ENCODE peak calls at places on chromosomes 2 and 18, in five cellular contexts. M is GM12878, Y is HepG2, P is SK-N-SH, F is K562. G is an unnamed sample.

GRCh38 chr2:39737661-39738060 is 41.4 kb downstream of the THUMPD2 start:
- DNase-seq in P (no peak), F (no peak), M (no peak), Y (no peak), G (no peak)

GRCh38 chr2:16033032-16033293 is 92.6 kb downstream of the MYCN start:
- DNase-seq in F (no peak), P (no peak), M (no peak), Y (no peak), G (no peak)

GRCh38 chr18:811192-812122 is 585 bp downstream of the YES1 start:
- DNase-seq in M (no peak), F (no peak), Y (no peak), P (no peak), G (peak; percentile 20)

GRCh38 chr2:59249441-59250330 is 1008.6 kb upstream of the FANCL start:
- DNase-seq in F (no peak), P (no peak), Y (no peak), M (no peak), G (peak; percentile 18)

GRCh38 chr2:121520641-121520994 is 10.1 kb upstream of the RNU4ATAC start:
- DNase-seq in M (no peak), F (no peak), Y (no peak), P (no peak), G (no peak)

GRCh38 chr2:134943540-134943939 is 24.9 kb downstream of the CCNT2 start:
- DNase-seq in M (peak; percentile 9), P (no peak), Y (no peak), F (no peak), G (no peak)

GRCh38 chr2:30208453-30208852 is 22.9 kb upstream of the LBH start:
- DNase-seq in F (peak; percentile 53), Y (peak; percentile 46), P (peak; percentile 81), M (no peak), G (peak; percentile 75)

GRCh38 chr2:206856474-206856873 is 82.8 kb upstream of the CPO start:
- DNase-seq in M (no peak), F (no peak), P (no peak), Y (no peak), G (no peak)

GRCh38 chr2:150259746-150260145 is 227.7 kb downstream of the RND3 start:
- DNase-seq in P (no peak), Y (no peak), M (no peak), F (no peak), G (no peak)

GRCh38 chr2:129009555-129010146 is 691.0 kb upstream of the HS6ST1 start:
- DNase-seq in M (no peak), Y (no peak), P (no peak), F (no peak), G (no peak)

GRCh38 chr2:122528061-122528460 is 772.6 kb downstream of the TSN start:
- DNase-seq in M (no peak), F (no peak), Y (no peak), P (no peak), G (no peak)

GRCh38 chr2:102110596-102111334 is 31.8 kb upstream of the IL1R1 start:
- DNase-seq in P (no peak), F (no peak), Y (no peak), M (no peak), G (no peak)

GRCh38 chr2:16200791-16201190 is 260.4 kb downstream of the MYCN start:
- DNase-seq in P (no peak), M (no peak), Y (no peak), F (no peak), G (no peak)

GRCh38 chr2:191292869-191293268 is 47.7 kb downstream of the MYO1B start:
- DNase-seq in F (no peak), P (no peak), Y (no peak), M (no peak), G (no peak)

GRCh38 chr18:75915941-75916640 is 488.6 kb upstream of the SMIM21 start:
- DNase-seq in M (no peak), P (peak; percentile 94), Y (no peak), F (peak; percentile 10), G (no peak)

GRCh38 chr2:20604401-20604911 is 46.4 kb downstream of the HS1BP3 start:
- DNase-seq in M (no peak), P (no peak), Y (no peak), F (no peak), G (no peak)

GRCh38 chr2:45825001-45825651 is 173.7 kb downstream of the PRKCE start:
- DNase-seq in M (no peak), Y (no peak), P (no peak), F (no peak), G (no peak)

GRCh38 chr2:45823723-45824206 is 172.3 kb downstream of the PRKCE start:
- DNase-seq in F (no peak), M (no peak), P (peak; percentile 89), Y (no peak), G (no peak)

GRCh38 chr2:45820048-45820447 is 168.6 kb downstream of the PRKCE start:
- DNase-seq in F (no peak), M (no peak), P (no peak), Y (no peak), G (no peak)

GRCh38 chr2:45822272-45822630 is 170.8 kb downstream of the PRKCE start:
- DNase-seq in Y (no peak), P (no peak), F (no peak), M (no peak), G (no peak)

GRCh38 chr2:45821558-45822271 is 170.2 kb downstream of the PRKCE start:
- DNase-seq in Y (peak; percentile 66), F (no peak), M (no peak), P (no peak), G (no peak)
- TF ChIP-seq FOXM1 in Y (no peak), F (no peak), M (no peak), P (no peak), G (no peak)

GRCh38 chr2:23381498-23381897 is 3.5 kb upstream of the KLHL29 start:
- DNase-seq in M (no peak), F (no peak), Y (no peak), P (no peak), G (no peak)

GRCh38 chr2:23379220-23379695 is 5.7 kb upstream of the KLHL29 start:
- DNase-seq in M (peak; percentile 94), F (no peak), Y (no peak), P (no peak), G (no peak)

GRCh38 chr2:23380562-23381065 is 4.4 kb upstream of the KLHL29 start:
- DNase-seq in Y (no peak), F (no peak), M (peak; percentile 82), P (no peak), G (no peak)

GRCh38 chr2:23383087-23383486 is 1.9 kb upstream of the KLHL29 start:
- DNase-seq in Y (no peak), F (no peak), P (no peak), M (no peak), G (no peak)

GRCh38 chr2:23381084-23381483 is 3.9 kb upstream of the KLHL29 start:
- DNase-seq in P (no peak), F (no peak), M (peak; percentile 44), Y (peak; percentile 18), G (no peak)
- TF ChIP-seq FOXM1 in P (no peak), F (no peak), M (no peak), Y (no peak), G (no peak)

DNA sequence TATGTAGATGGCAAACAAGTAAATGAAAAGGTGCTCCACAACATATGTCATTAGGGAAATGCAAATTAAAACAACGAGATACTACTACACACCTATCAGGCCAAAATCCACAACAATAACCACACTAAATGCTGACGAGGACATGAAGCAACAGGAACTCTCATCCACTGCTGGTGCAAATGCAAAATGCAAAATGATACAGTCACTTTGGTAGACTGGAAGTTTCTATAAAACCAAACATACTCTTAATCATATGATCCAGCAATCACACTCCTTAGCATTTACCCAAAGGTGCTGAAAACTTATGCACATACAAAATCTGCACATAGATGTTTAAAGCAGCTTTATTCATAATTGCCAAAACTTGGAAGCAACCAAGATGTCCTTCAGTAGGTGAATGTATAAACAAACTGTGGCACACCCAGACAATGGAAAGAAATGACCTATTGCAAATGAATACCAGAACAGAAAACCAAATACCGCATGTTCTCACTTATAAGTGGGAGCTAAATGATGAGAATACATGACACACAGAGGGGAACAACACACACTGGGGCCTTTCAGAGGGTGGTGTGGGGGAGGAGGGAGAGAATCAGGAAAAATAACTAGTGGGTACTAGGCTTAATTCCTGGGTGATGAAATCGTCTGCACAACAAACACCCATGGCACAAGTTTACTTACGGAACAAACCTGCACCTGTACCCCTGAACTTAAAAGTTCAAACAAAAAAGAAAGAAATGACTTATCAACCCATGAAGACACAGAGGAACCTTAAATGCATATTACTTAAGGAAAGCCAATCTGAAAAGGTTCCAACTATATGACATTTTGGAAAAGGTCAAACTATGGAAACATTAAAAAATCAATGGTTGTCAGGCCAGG is 80.4 kb downstream of the ASXL2 start:
- DNase-seq in M (no peak), Y (no peak), P (no peak), F (no peak), G (no peak)
- TF ChIP-seq FOXM1 in M (no peak), Y (no peak), P (no peak), F (no peak), G (no peak)

DNA sequence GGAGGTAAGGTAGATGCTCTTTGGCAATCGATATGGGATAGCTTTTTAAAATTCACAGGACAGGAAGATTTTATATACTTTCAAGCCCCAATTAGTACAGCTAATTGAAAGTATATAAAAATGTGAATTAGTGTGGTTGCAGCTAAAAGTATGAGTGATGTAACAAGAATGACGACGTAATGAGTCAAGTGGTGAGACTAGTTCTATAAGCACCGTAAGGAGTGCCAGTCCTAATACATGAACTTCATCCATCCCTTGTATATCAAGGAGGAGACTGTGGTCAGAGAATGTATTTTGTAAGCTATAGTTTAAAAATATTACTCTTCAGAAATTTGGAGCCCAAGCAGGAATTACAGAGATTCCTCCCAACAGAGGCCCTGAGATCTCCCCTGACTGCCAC is 25.8 kb downstream of the DNAJC27 start:
- DNase-seq in F (no peak), P (no peak), Y (no peak), M (no peak), G (no peak)
- TF ChIP-seq FOXM1 in F (no peak), P (no peak), Y (no peak), M (no peak), G (no peak)

GRCh38 chr2:1561259-1561658 is 148.0 kb downstream of the TPO start:
- DNase-seq in M (no peak), P (no peak), Y (no peak), F (no peak), G (no peak)
- TF ChIP-seq FOXM1 in M (no peak), P (no peak), Y (no peak), F (no peak), G (no peak)

GRCh38 chr18:32867330-32867729 is 94.5 kb upstream of the KLHL14 start:
- DNase-seq in M (no peak), F (no peak), Y (no peak), P (no peak), G (no peak)
- TF ChIP-seq FOXM1 in M (no peak), F (no peak), Y (no peak), P (no peak), G (no peak)